ENCODE peak calls at places on chromosomes 4 and X, in five cellular contexts. V is astrocyte of the spinal cord, J is fibroblast of pulmonary artery, N is AG04449, R is GM12865. P is an unnamed sample.

GRCh38 chr4:183455431-183456145 is 11.2 kb downstream of the CDKN2AIP start:
- DNase-seq in R (no peak), V (no peak), J (no peak), N (no peak), P (no peak)

GRCh38 chr4:80138556-80139538 is 58.5 kb upstream of the PRDM8 start:
- DNase-seq in R (peak; percentile 75), V (peak; percentile 53), N (no peak), J (peak; percentile 29), P (no peak)

GRCh38 chr4:69881173-69881773 is 21.3 kb upstream of the SULT1E1 start:
- DNase-seq in V (peak; percentile 51), J (peak; percentile 82), N (no peak), R (peak; percentile 53), P (no peak)

GRCh38 chr4:180630012-180630411 is 1613.2 kb upstream of the TENM3 start:
- DNase-seq in J (no peak), N (no peak), R (no peak), V (no peak), P (no peak)

GRCh38 chrX:11244641-11245040 is 48.6 kb upstream of the AMELX start:
- DNase-seq in N (no peak), R (no peak), J (peak; percentile 81), V (no peak), P (no peak)

GRCh38 chr4:5945936-5946335 is 53.0 kb upstream of the CRMP1 start:
- DNase-seq in J (no peak), R (no peak), V (no peak), N (no peak), P (no peak)

GRCh38 chr4:3302164-3302785 is 9.5 kb downstream of the RGS12 start:
- DNase-seq in V (peak; percentile 24), R (peak; percentile 38), J (no peak), N (no peak), P (no peak)

GRCh38 chr4:52658671-52659015 is 458 bp downstream of the USP46 start:
- DNase-seq in N (no peak), V (no peak), R (peak; percentile 30), J (no peak), P (no peak)

GRCh38 chr4:109046549-109047171 is 255.8 kb downstream of the COL25A1 start:
- DNase-seq in V (peak; percentile 71), N (peak; percentile 49), R (no peak), J (peak; percentile 66), P (no peak)

GRCh38 chr4:178937130-178937529 is 1494.9 kb upstream of the AGA start:
- DNase-seq in J (no peak), V (peak; percentile 24), R (no peak), N (no peak), P (no peak)

GRCh38 chrX:40468033-40468979 is 112.5 kb upstream of the ATP6AP2 start:
- DNase-seq in R (peak; percentile 79), V (peak; percentile 29), N (no peak), J (peak; percentile 59), P (no peak)

GRCh38 chrX:2901367-2902036 is 27.6 kb downstream of the ARSD start:
- DNase-seq in N (no peak), J (no peak), R (no peak), V (no peak), P (no peak)

GRCh38 chrX:10628906-10629305 is 8.5 kb upstream of the MID1 start:
- DNase-seq in N (no peak), R (no peak), V (peak; percentile 36), J (no peak), P (no peak)

GRCh38 chr4:148849581-148849980 is 407.4 kb upstream of the NR3C2 start:
- DNase-seq in J (no peak), N (no peak), V (no peak), R (no peak), P (no peak)

GRCh38 chr4:108433832-108434231 is 186.5 kb upstream of the RPL34 start:
- DNase-seq in V (peak; percentile 83), N (no peak), J (no peak), R (no peak), P (no peak)

GRCh38 chr4:17517664-17518063 is 2.7 kb downstream of the CLRN2 start:
- DNase-seq in R (no peak), J (no peak), V (no peak), N (no peak), P (no peak)

GRCh38 chr4:186725422-186726149 is 1.9 kb upstream of the FAT1 start:
- DNase-seq in J (peak; percentile 90), V (peak; percentile 91), N (no peak), R (no peak), P (no peak)

GRCh38 chr4:119728185-119728584 is 99.6 kb upstream of the PDE5A start:
- DNase-seq in N (no peak), R (no peak), V (no peak), J (no peak), P (no peak)
- TF ChIP-seq CTCF in N (no peak), R (no peak), V (no peak), J (no peak), P (no peak)

GRCh38 chrX:136656596-136656995 is 8.6 kb downstream of the CD40LG start:
- DNase-seq in R (no peak), N (no peak), V (no peak), J (no peak), P (no peak)

GRCh38 chrX:136658151-136658550 is 10.2 kb downstream of the CD40LG start:
- DNase-seq in R (peak; percentile 44), J (no peak), N (no peak), V (no peak), P (no peak)

GRCh38 chrX:136650811-136651210 is 2.9 kb downstream of the CD40LG start:
- DNase-seq in J (no peak), V (no peak), R (no peak), N (no peak), P (no peak)

GRCh38 chrX:136647969-136648368 is at the start of gene CD40LG:
- DNase-seq in N (no peak), R (no peak), V (no peak), J (no peak), P (no peak)

GRCh38 chrX:136652822-136653723 is 5.1 kb downstream of the CD40LG start:
- DNase-seq in J (no peak), V (no peak), N (no peak), R (peak; percentile 14), P (no peak)
- H3K4me3 ChIP-seq in J (no peak overlapping the region), V (no peak overlapping the region), N (no peak overlapping the region), R (no peak overlapping the region), P (no peak overlapping the region)

GRCh38 chrX:134146493-134146892 is 90.5 kb upstream of the CCDC160 start:
- DNase-seq in R (no peak), N (no peak), J (no peak), V (no peak), P (no peak)

GRCh38 chrX:134139090-134139489 is 97.9 kb upstream of the CCDC160 start:
- DNase-seq in N (no peak), J (no peak), R (no peak), V (no peak), P (no peak)

GRCh38 chrX:134148293-134148692 is 88.7 kb upstream of the CCDC160 start:
- DNase-seq in N (no peak), J (no peak), V (no peak), R (no peak), P (no peak)

GRCh38 chrX:134144231-134144630 is 92.8 kb upstream of the CCDC160 start:
- DNase-seq in V (no peak), J (peak; percentile 11), N (no peak), R (peak; percentile 7), P (no peak)
- TF ChIP-seq CTCF in V (peak; percentile 49), J (peak; percentile 44), N (peak; percentile 2), R (peak; percentile 27), P (peak; percentile 45)

GRCh38 chr4:150232029-150232428 is 153.8 kb downstream of the DCLK2 start:
- DNase-seq in J (no peak), N (no peak), R (no peak), V (no peak), P (no peak)

GRCh38 chr4:150235317-150235716 is 157.1 kb downstream of the DCLK2 start:
- DNase-seq in R (no peak), N (no peak), J (no peak), V (no peak), P (no peak)

GRCh38 chr4:150235795-150236385 is 157.6 kb downstream of the DCLK2 start:
- DNase-seq in R (no peak), J (peak; percentile 53), N (no peak), V (peak; percentile 72), P (no peak)

GRCh38 chr4:150236626-150237025 is 158.4 kb downstream of the DCLK2 start:
- DNase-seq in R (no peak), J (no peak), V (peak; percentile 72), N (no peak), P (no peak)

GRCh38 chr4:150234246-150234645 is 156.0 kb downstream of the DCLK2 start:
- DNase-seq in V (peak; percentile 43), R (no peak), N (no peak), J (no peak), P (no peak)
- H3K4me3 ChIP-seq in V (no peak overlapping the region), R (no peak overlapping the region), N (no peak overlapping the region), J (no peak overlapping the region), P (no peak overlapping the region)